ENCODE peak calls at places on chromosomes 16 and 17, in five cellular contexts. D is tibial artery, R is PC-9, T is cardiac fibroblast, A is astrocyte of the spinal cord. S is an unnamed sample.

GRCh38 chr16:53949716-53950410 is 245.9 kb downstream of the FTO start:
- DNase-seq in D (no peak), R (no peak), T (no peak), A (no peak), S (no peak)

GRCh38 chr17:61338000-61338864 is 61.4 kb upstream of the TBX2 start:
- DNase-seq in D (no peak), R (peak), T (peak), A (peak), S (no peak)

GRCh38 chr16:87464691-87465300 is 28.0 kb downstream of the ZCCHC14 start:
- DNase-seq in D (peak), R (peak), T (peak), A (peak), S (peak)

GRCh38 chr16:76970087-76970744 is 220.8 kb upstream of the MON1B start:
- DNase-seq in D (no peak), R (peak), T (peak), A (peak), S (no peak)

GRCh38 chr16:83105279-83106077 is 478.7 kb downstream of the CDH13 start:
- DNase-seq in D (no peak), R (no peak), T (no peak), A (no peak), S (no peak)

GRCh38 chr16:58582971-58583765 is 46.5 kb downstream of the CNOT1 start:
- DNase-seq in D (no peak), R (no peak), T (peak), A (peak), S (no peak)

GRCh38 chr17:36544049-36544319 is 735 bp upstream of the GGNBP2 start:
- DNase-seq in D (peak), R (peak), T (peak), A (no peak), S (no peak)

GRCh38 chr17:72778161-72779151 is 314.0 kb downstream of the SLC39A11 start:
- DNase-seq in D (no peak), R (no peak), T (no peak), A (no peak), S (no peak)

GRCh38 chr16:11097094-11097781 is 152.9 kb downstream of the CLEC16A start:
- DNase-seq in D (no peak), R (no peak), T (no peak), A (no peak), S (no peak)

GRCh38 chr17:50022463-50023130 is 27.6 kb upstream of the DLX3 start:
- DNase-seq in D (no peak), R (no peak), T (no peak), A (no peak), S (no peak)

GRCh38 chr17:42362245-42362961 is 25.8 kb downstream of the STAT3 start:
- DNase-seq in D (no peak), R (no peak), T (no peak), A (no peak), S (no peak)

GRCh38 chr17:41937970-41938851 is 7.8 kb downstream of the ODAD4 start:
- DNase-seq in D (no peak), R (no peak), T (no peak), A (no peak), S (no peak)

GRCh38 chr16:1472974-1473373 is 1.9 kb downstream of the CLCN7 start:
- DNase-seq in D (no peak), R (no peak), T (no peak), A (no peak), S (no peak)

GRCh38 chr16:12803203-12804093 is at the start of gene CPPED1:
- DNase-seq in D (peak), R (peak), T (peak), A (peak), S (peak)
- TF ChIP-seq CTCF in D (no peak), R (no peak), T (no peak), A (no peak), S (peak)

GRCh38 chr17:40415390-40415789 is 2.3 kb downstream of the TOP2A start:
- DNase-seq in D (no peak), R (no peak), T (peak), A (peak), S (no peak)
- H3K4me3 ChIP-seq in D (no peak), R (peak), T (no peak), A (peak), S (peak)

GRCh38 chr17:81928497-81929252 is 1.1 kb upstream of the MAFG start:
- DNase-seq in D (no peak), R (peak), T (no peak), A (no peak), S (no peak)

GRCh38 chr17:81926451-81927144 is 937 bp downstream of the MAFG start:
- DNase-seq in D (peak), R (peak), T (peak), A (peak), S (no peak)

GRCh38 chr17:81927145-81927652 is 336 bp downstream of the MAFG start:
- DNase-seq in D (no peak), R (no peak), T (no peak), A (no peak), S (no peak)

GRCh38 chr17:81929253-81930141 is 2.0 kb upstream of the MAFG start:
- DNase-seq in D (no peak), R (no peak), T (no peak), A (no peak), S (no peak)

GRCh38 chr17:81927653-81928496 is at the start of gene MAFG:
- DNase-seq in D (peak), R (peak), T (peak), A (peak), S (no peak)
- TF ChIP-seq CTCF in D (no peak), R (no peak), T (peak), A (peak), S (peak)

GRCh38 chr16:75494184-75494583 is 1.1 kb downstream of the CHST6 start:
- DNase-seq in D (no peak), R (no peak), T (no peak), A (no peak), S (no peak)
- H3K4me3 ChIP-seq in D (peak), R (peak), T (no peak), A (peak), S (peak)

GRCh38 chr16:73217654-73218053 is 169.7 kb upstream of the ZFHX3 start:
- DNase-seq in D (no peak), R (no peak), T (no peak), A (no peak), S (no peak)
- TF ChIP-seq CTCF in D (peak), R (peak), T (no peak), A (peak), S (peak)

GRCh38 chr16:66856801-66857200 is 12.6 kb downstream of the CA7 start:
- DNase-seq in D (no peak), R (no peak), T (no peak), A (no peak), S (no peak)

GRCh38 chr16:66856184-66856730 is 12.0 kb downstream of the CA7 start:
- DNase-seq in D (no peak), R (no peak), T (no peak), A (no peak), S (no peak)

GRCh38 chr16:66851166-66851964 is 7.2 kb downstream of the CA7 start:
- DNase-seq in D (no peak), R (no peak), T (no peak), A (no peak), S (no peak)

GRCh38 chr16:66850115-66850815 is 6.1 kb downstream of the CA7 start:
- DNase-seq in D (no peak), R (no peak), T (no peak), A (no peak), S (no peak)

DNA sequence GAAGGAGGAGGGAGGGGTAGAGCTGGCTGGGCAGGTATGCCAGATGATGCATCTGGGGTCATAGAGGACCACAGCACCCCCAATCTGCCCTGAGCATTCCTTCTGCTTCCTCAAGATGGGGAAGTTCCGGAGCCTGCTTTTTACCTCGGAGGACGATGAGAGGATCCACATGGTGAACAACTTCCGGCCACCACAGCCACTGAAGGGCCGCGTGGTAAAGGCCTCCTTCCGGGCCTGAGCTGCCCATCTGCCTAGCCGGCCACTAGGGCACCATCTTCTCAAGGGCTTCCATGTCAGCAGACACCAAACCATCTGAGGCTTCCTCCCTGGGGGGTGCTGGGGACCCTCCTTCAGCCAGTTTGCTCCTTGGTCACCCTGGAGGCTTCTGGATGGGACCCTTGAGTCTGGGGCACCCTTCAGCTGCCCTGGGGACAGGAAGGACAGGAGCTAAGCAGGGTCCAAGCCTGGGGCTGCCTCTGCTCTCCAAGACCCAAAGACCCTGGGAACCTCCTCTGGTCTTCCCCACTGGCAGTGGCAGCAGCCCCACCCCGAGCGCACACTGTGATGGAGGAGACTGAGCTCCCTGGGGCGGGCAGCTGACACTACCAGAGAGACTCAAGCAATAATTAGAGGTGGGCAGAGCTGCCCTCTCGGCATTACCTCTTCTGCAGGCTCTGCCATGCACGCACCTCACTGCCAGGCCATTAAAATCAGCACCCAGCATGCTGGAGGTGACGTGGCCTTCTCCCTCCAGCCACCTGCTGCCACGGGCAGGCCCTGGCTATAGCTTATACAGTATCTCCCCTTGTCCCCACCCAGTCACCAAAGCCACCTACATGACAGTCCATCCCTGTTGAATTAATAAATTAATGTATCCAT is 9.3 kb downstream of the CA7 start:
- DNase-seq in D (no peak), R (no peak), T (no peak), A (no peak), S (no peak)
- H3K4me3 ChIP-seq in D (no peak), R (no peak), T (no peak), A (no peak), S (no peak)

GRCh38 chr17:67891481-67892119 is 66.3 kb downstream of the BPTF start:
- DNase-seq in D (no peak), R (no peak), T (peak), A (peak), S (peak)
- TF ChIP-seq CTCF in D (no peak), R (peak), T (peak), A (peak), S (peak)

GRCh38 chr17:18157354-18157985 is 26.2 kb upstream of the ALKBH5 start:
- DNase-seq in D (no peak), R (no peak), T (no peak), A (no peak), S (no peak)
- H3K4me3 ChIP-seq in D (no peak), R (no peak), T (no peak), A (no peak), S (no peak)